ENCODE peak calls at places on chromosomes 13 and 19, in nine cellular contexts. Y is A549, I is cardiac muscle cell, U is H9, Q is caudate nucleus, V is astrocyte of the spinal cord, K is MV-4-11, T is C1 segment of cervical spinal cord, M is GM06990. B is an unnamed sample.
A peak's percentile ranks its signal among the peaks of the same experiment; 100 is the strongest.

GRCh38 chr19:40948580-40949299 is 42.3 kb upstream of the CYP2B6 start:
- DNase-seq in Y (no peak), I (no peak), U (no peak), Q (no peak), V (no peak), K (no peak), T (no peak), M (no peak), B (no peak)

GRCh38 chr19:51024924-51025323 is 1.5 kb downstream of the KLK11 start:
- DNase-seq in Y (no peak), I (no peak), U (no peak), Q (no peak), V (no peak), K (no peak), T (no peak), M (no peak), B (no peak)

GRCh38 chr19:57351867-57352266 is 796 bp downstream of the ZNF304 start:
- DNase-seq in Y (no peak), I (peak; percentile 5), U (no peak), Q (no peak), V (no peak), K (no peak), T (no peak), M (no peak), B (no peak)

GRCh38 chr13:109496216-109496615 is 290.2 kb downstream of the IRS2 start:
- DNase-seq in Y (no peak), I (no peak), U (no peak), Q (no peak), V (no peak), K (no peak), T (no peak), M (no peak), B (no peak)

GRCh38 chr13:75628811-75629210 is 7.3 kb upstream of the LMO7 start:
- DNase-seq in Y (no peak), I (no peak), U (no peak), Q (no peak), V (no peak), K (no peak), T (no peak), M (no peak), B (no peak)

GRCh38 chr13:106376411-106377112 is 158.9 kb downstream of the EFNB2 start:
- DNase-seq in Y (peak; percentile 48), I (peak; percentile 91), U (no peak), Q (peak; percentile 19), V (peak; percentile 98), K (peak; percentile 13), T (no peak), M (no peak), B (no peak)

GRCh38 chr19:43446746-43447489 is 18.5 kb downstream of the LYPD3 start:
- DNase-seq in Y (peak; percentile 80), I (peak; percentile 78), U (peak; percentile 86), Q (peak; percentile 78), V (peak; percentile 69), K (peak; percentile 72), T (peak; percentile 26), M (peak; percentile 38), B (peak; percentile 74)

GRCh38 chr19:38679839-38680238 is 32.4 kb downstream of the ACTN4 start:
- DNase-seq in Y (peak; percentile 88), I (no peak), U (no peak), Q (no peak), V (no peak), K (peak; percentile 69), T (no peak), M (no peak), B (no peak)

GRCh38 chr13:90302113-90302512 is 1045.4 kb upstream of the MIR17HG start:
- DNase-seq in Y (no peak), I (peak; percentile 90), U (no peak), Q (no peak), V (peak; percentile 64), K (no peak), T (no peak), M (no peak), B (no peak)

GRCh38 chr13:48908381-48909087 is 67.2 kb upstream of the FNDC3A start:
- DNase-seq in Y (peak; percentile 56), I (peak; percentile 26), U (no peak), Q (no peak), V (peak; percentile 70), K (no peak), T (no peak), M (no peak), B (no peak)

GRCh38 chr13:46648166-46648607 is 95.2 kb downstream of the LRCH1 start:
- DNase-seq in Y (peak; percentile 33), I (no peak), U (no peak), Q (no peak), V (no peak), K (peak; percentile 29), T (no peak), M (peak; percentile 39), B (no peak)

GRCh38 chr13:57030671-57031070 is 110.0 kb upstream of the PRR20A start:
- DNase-seq in Y (peak; percentile 0), I (no peak), U (no peak), Q (no peak), V (no peak), K (no peak), T (no peak), M (no peak), B (no peak)

GRCh38 chr19:23439623-23440022 is 44.4 kb upstream of the ZNF91 start:
- DNase-seq in Y (peak; percentile 40), I (no peak), U (peak; percentile 25), Q (no peak), V (no peak), K (no peak), T (no peak), M (no peak), B (no peak)

GRCh38 chr13:33490461-33491327 is 205.1 kb upstream of the STARD13 start:
- DNase-seq in Y (no peak), I (peak; percentile 78), U (peak; percentile 86), Q (no peak), V (no peak), K (no peak), T (peak; percentile 1), M (no peak), B (no peak)

GRCh38 chr19:7662657-7663056 is 6.2 kb upstream of the RETN start:
- DNase-seq in Y (no peak), I (no peak), U (no peak), Q (no peak), V (no peak), K (no peak), T (no peak), M (no peak), B (no peak)

GRCh38 chr19:43305642-43306041 is 36.3 kb upstream of the PSG9 start:
- DNase-seq in Y (no peak), I (no peak), U (no peak), Q (no peak), V (no peak), K (no peak), T (no peak), M (no peak), B (no peak)

GRCh38 chr13:32737111-32737571 is 150.9 kb downstream of the PDS5B start:
- DNase-seq in Y (no peak), I (peak; percentile 40), U (no peak), Q (no peak), V (peak; percentile 44), K (no peak), T (no peak), M (peak; percentile 31), B (no peak)

GRCh38 chr19:11422163-11423068 is 3.3 kb upstream of the RGL3 start:
- DNase-seq in Y (peak; percentile 48), I (peak; percentile 73), U (peak; percentile 99), Q (peak; percentile 25), V (no peak), K (peak; percentile 78), T (peak; percentile 3), M (peak; percentile 88), B (peak; percentile 61)

GRCh38 chr19:11554160-11554559 is 4.9 kb downstream of the ELOF1 start:
- DNase-seq in Y (no peak), I (no peak), U (no peak), Q (no peak), V (no peak), K (no peak), T (no peak), M (peak; percentile 73), B (no peak)

GRCh38 chr19:55229145-55229788 is 704 bp upstream of the TMEM86B start:
- DNase-seq in Y (no peak), I (no peak), U (no peak), Q (no peak), V (no peak), K (no peak), T (no peak), M (no peak), B (no peak)

GRCh38 chr19:32063601-32064000 is 281.8 kb upstream of the ZNF507 start:
- DNase-seq in Y (no peak), I (no peak), U (no peak), Q (no peak), V (no peak), K (no peak), T (no peak), M (no peak), B (no peak)

GRCh38 chr13:25148005-25148798 is 23.9 kb downstream of the AMER2 start:
- DNase-seq in Y (no peak), I (no peak), U (no peak), Q (no peak), V (no peak), K (no peak), T (no peak), M (peak; percentile 43), B (no peak)

GRCh38 chr19:47598407-47599349 is 10.3 kb upstream of the BICRA start:
- DNase-seq in Y (peak; percentile 94), I (peak; percentile 97), U (peak; percentile 78), Q (no peak), V (peak; percentile 97), K (peak; percentile 69), T (no peak), M (no peak), B (no peak)

GRCh38 chr19:4816388-4817165 is 14.9 kb downstream of the TICAM1 start:
- DNase-seq in Y (no peak), I (no peak), U (no peak), Q (no peak), V (no peak), K (no peak), T (peak; percentile 0), M (no peak), B (no peak)

B was measured in effector memory CD4-positive, alpha-beta T cell.